ENCODE peak calls at places on chromosomes 4 and X, in six cellular contexts. R is A549, J is HepG2, H is SK-N-SH, D is IMR-90, S is K562. T is an unnamed sample.
A peak's percentile ranks its signal among the peaks of the same experiment; 100 is the strongest.

GRCh38 chrX:48961585-48962091 is 4.2 kb upstream of the OTUD5 start:
- DNase-seq in R (no peak), J (peak; percentile 47), H (no peak), D (peak; percentile 27), S (peak; percentile 69), T (no peak)

GRCh38 chrX:151153086-151153485 is 23.3 kb upstream of the GPR50 start:
- DNase-seq in R (no peak), J (peak; percentile 0), H (no peak), D (peak; percentile 28), S (no peak), T (no peak)

GRCh38 chrX:27680726-27681125 is 90.6 kb downstream of the DCAF8L2 start:
- DNase-seq in R (no peak), J (no peak), H (no peak), D (peak; percentile 56), S (no peak), T (no peak)

GRCh38 chrX:130830599-130831346 is 72.2 kb downstream of the ENOX2 start:
- DNase-seq in R (no peak), J (no peak), H (no peak), D (no peak), S (no peak), T (no peak)

GRCh38 chr4:168771251-168771650 is 238.8 kb downstream of the CBR4 start:
- DNase-seq in R (no peak), J (no peak), H (no peak), D (no peak), S (no peak), T (no peak)

GRCh38 chr4:89657931-89658700 is 178.8 kb downstream of the SNCA start:
- DNase-seq in R (no peak), J (peak; percentile 28), H (peak; percentile 10), D (peak; percentile 46), S (no peak), T (no peak)

GRCh38 chr4:121739575-121739974 is 25.4 kb downstream of the SMIM43 start:
- DNase-seq in R (no peak), J (no peak), H (no peak), D (no peak), S (no peak), T (no peak)

GRCh38 chr4:18882468-18882867 is 860.9 kb upstream of the LCORL start:
- DNase-seq in R (no peak), J (peak; percentile 1), H (no peak), D (peak; percentile 72), S (no peak), T (no peak)

GRCh38 chr4:73388887-73389286 is 15.2 kb upstream of the ALB start:
- DNase-seq in R (no peak), J (peak; percentile 85), H (no peak), D (no peak), S (no peak), T (no peak)

GRCh38 chrX:16002185-16002584 is 121.2 kb upstream of the GRPR start:
- DNase-seq in R (no peak), J (no peak), H (no peak), D (no peak), S (no peak), T (no peak)

GRCh38 chrX:51496501-51497291 is at the start of gene NUDT11:
- DNase-seq in R (peak; percentile 30), J (no peak), H (peak; percentile 80), D (peak; percentile 72), S (peak; percentile 39), T (no peak)

GRCh38 chrX:13692771-13693231 is 3.9 kb downstream of the RAB9A start:
- DNase-seq in R (no peak), J (no peak), H (no peak), D (no peak), S (no peak), T (no peak)

GRCh38 chr4:3791910-3792542 is 25.8 kb downstream of the ADRA2C start:
- DNase-seq in R (no peak), J (peak; percentile 54), H (no peak), D (peak; percentile 8), S (peak; percentile 63), T (no peak)

GRCh38 chr4:2830632-2831610 is 12.7 kb upstream of the ADD1 start:
- DNase-seq in R (no peak), J (no peak), H (peak; percentile 15), D (no peak), S (no peak), T (no peak)

GRCh38 chr4:112523764-112524505 is 8.0 kb upstream of the NEUROG2 start:
- DNase-seq in R (peak; percentile 30), J (peak; percentile 66), H (peak; percentile 36), D (no peak), S (peak; percentile 73), T (no peak)

DNA sequence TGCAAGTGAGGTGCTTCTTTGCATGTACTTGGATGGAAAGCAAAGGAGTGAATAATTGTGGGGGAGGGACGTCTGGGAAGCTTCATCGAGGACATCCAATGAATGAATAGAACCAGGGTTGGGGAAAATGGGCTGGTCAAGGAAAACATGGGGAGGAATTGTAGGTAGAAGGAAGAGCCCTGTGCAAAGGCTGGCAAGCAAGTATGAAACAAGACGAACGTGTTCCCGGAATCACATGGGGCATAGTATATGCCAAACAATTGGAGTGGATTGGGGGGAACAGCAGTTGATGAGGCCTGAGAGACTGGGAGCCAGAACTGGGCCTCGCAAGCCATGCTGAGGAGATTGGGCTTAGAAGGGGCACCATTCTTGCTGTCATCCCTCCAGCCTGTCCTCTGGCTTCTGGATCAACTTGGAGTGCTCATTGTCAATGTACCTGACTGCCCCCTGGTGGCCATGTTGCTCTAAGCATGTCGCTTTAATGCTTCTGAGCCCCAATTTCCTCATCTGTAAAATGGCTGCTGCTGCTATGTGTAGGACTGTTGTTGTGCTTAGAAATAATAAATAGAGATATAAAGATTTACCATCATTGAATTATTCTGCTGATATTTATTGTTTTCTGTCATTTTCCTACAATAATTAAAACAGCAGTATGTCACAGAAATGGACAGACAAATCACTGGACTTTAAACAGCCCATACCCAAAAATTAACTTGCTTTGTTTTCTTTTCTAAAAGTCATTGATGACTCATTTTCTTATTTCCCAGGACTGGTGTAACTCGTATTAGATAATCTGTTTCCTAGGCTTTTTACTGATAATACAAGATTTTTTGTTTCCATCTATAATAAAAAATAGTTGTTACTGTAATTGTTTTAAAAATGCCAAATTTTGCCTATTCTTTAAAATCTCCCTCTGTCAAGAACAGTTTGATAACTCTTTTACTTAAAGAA is 66.4 kb downstream of the JADE3 start:
- DNase-seq in R (peak; percentile 51), J (peak; percentile 64), H (peak; percentile 42), D (peak; percentile 81), S (peak; percentile 59), T (peak; percentile 39)
- TF ChIP-seq SMC3 in R (peak; percentile 70), J (peak; percentile 84), H (peak; percentile 57), D (peak; percentile 37), S (peak; percentile 45), T (peak; percentile 91)

DNA sequence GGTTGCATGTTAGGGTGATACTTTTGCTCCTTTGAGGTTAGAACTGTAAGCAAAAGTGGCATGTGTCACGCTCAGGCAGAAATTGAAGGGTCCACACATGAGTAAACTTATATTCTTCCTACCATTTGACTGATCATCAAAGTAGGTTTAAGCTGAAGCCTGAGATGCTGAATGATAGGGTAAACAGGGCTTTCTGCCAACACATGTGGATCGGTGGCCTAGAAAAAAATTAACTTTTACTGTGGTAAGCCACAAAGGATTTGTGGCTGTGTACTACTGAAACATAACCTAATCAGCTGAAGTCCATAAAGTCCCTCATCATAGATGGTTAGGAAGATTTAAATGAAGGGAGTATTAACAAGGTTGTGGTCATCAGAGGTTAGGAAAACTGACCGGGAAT is 1070.1 kb downstream of the STPG2 start:
- DNase-seq in R (no peak), J (no peak), H (no peak), D (no peak), S (no peak), T (no peak)
- TF ChIP-seq RAD21 in R (no peak), J (no peak), H (no peak), D (no peak), S (no peak), T (no peak)

DNA sequence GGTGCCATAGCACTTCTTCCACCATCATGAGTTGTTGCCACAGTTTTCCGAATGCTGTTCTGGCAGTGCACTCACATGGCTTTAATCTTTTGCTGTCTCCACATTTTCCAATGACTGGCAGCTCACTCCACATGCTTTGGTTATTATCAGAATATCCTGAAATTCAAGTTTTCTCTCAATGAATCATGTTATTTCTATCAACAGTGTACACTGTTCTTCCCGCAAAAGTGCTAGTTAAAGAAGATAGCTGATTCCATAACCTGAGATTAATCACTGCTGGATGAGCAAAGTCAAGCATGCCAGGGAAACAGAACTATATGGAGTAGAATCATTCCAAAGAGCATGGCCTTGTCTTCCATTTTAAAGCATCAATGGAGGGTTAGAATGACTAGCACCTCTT is 14.6 kb upstream of the IL13RA2 start:
- DNase-seq in R (no peak), J (no peak), H (no peak), D (no peak), S (no peak), T (no peak)
- TF ChIP-seq SMC3 in R (no peak), J (no peak), H (no peak), D (no peak), S (no peak), T (no peak)

DNA sequence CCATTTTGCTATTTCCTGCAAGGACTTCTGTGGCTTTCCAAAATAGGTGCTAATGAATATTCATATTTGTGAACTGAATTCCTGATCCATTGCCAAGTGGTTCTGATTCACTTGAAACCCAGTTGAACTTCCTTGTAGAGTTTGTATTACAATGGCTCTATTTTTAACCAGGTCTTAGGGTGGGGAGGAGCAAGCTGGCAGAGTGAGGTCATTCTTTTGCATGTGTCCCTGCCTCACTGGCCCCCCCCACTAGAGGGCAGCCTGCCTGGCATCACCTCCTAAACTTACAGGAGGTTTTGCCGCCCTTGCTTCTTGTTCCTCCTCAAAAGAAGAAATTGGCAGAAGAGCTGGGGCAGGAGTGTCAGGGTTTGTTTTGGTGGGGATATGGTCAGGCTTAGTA is 10.5 kb downstream of the PTTG2 start:
- DNase-seq in R (peak; percentile 26), J (peak; percentile 47), H (peak; percentile 32), D (peak; percentile 33), S (peak; percentile 36), T (no peak)
- TF ChIP-seq RAD21 in R (no peak), J (no peak), H (no peak), D (no peak), S (no peak), T (no peak)

DNA sequence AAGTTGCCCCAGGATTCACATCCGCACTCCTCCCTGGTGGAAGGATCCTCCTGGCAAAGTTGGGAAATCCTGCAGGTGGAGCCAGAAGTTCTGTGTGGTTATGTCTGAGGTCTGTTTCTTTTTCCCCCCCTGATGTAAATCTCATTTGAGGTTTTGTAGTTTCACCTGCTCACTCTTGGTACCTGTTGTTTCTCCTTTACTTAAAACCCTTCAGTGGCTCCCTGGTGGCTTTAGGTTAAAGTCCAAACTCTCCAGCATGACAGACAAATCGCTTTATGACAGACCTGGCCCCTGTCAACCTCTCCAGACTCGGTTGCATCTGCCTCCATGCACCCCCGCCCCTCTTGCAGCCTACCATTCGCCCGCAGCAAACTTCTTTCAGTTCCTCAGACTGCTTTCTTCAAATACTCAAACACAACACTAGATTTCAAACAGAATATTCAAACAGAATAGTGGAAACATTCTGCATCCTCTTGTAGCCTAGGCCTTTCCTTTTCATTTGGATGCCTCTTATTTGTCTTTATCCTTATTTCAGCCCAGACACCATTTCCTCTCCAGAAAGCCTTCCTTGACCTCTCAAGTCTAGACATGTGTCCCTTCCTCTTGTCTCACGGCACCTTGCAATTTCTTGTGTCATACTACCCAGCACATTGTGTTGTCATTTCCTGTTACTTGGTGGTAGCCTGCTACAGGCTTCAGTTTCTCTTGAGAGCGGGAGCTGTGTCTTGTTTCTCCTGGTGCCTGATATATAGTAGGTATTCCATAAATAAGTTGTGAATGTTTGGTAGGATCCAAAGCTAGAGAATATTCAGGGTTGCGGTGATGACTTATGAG is 24.8 kb downstream of the IL13RA1 start:
- DNase-seq in R (no peak), J (no peak), H (no peak), D (no peak), S (no peak), T (peak; percentile 36)
- TF ChIP-seq SMC3 in R (no peak), J (no peak), H (no peak), D (no peak), S (no peak), T (no peak)